ENCODE peak calls at places on chromosomes 7 and 10, in nine cellular contexts. E is colonic mucosa, P is PC-3, B is DMS153, H is GM20000, C is ELR, J is BE2C, T is NCI-H1092 treated with DMSO at 0.1 percent for 48 hours, U is right cardiac atrium. Z is an unnamed sample.

GRCh38 chr7:47634273-47634672 is 52.4 kb upstream of the TNS3 start:
- DNase-seq in C (no peak), E (no peak), J (no peak), T (no peak), B (no peak), H (no peak), U (no peak), P (peak), Z (no peak)

GRCh38 chr7:85001493-85002345 is 185.1 kb downstream of the SEMA3D start:
- DNase-seq in C (no peak), E (no peak), J (no peak), H (no peak), B (no peak), U (no peak), P (no peak), T (no peak), Z (no peak)

GRCh38 chr10:82552273-82552672 is 677.3 kb downstream of the NRG3 start:
- DNase-seq in C (no peak), H (no peak), E (no peak), T (no peak), U (no peak), J (no peak), B (no peak), P (no peak), Z (no peak)

GRCh38 chr7:92606985-92607384 is 16.8 kb upstream of the FAM133B start:
- DNase-seq in B (no peak), P (no peak), H (no peak), U (no peak), E (no peak), J (no peak), C (no peak), T (no peak), Z (no peak)

GRCh38 chr10:3068968-3069737 is 1.8 kb downstream of the PFKP start:
- DNase-seq in B (no peak), E (peak), H (peak), U (no peak), C (peak), T (peak), J (peak), P (no peak), Z (no peak)

GRCh38 chr7:125363873-125364272 is 434.2 kb upstream of the POT1 start:
- DNase-seq in C (no peak), B (no peak), T (no peak), U (no peak), H (no peak), E (no peak), J (no peak), P (no peak), Z (no peak)

GRCh38 chr7:123643495-123644428 is 11.9 kb upstream of the LMOD2 start:
- DNase-seq in H (no peak), T (peak), J (peak), E (no peak), U (no peak), B (peak), C (peak), P (peak), Z (peak)

GRCh38 chr7:158252837-158253669 is 334.6 kb downstream of the PTPRN2 start:
- DNase-seq in P (no peak), T (no peak), U (no peak), B (no peak), E (no peak), J (no peak), C (no peak), H (no peak), Z (no peak)

GRCh38 chr10:13067431-13067830 is 32.5 kb upstream of the OPTN start:
- DNase-seq in P (no peak), B (no peak), J (no peak), U (no peak), C (no peak), E (no peak), H (no peak), T (no peak), Z (no peak)

GRCh38 chr7:42128703-42129102 is 108.3 kb downstream of the GLI3 start:
- DNase-seq in J (no peak), T (no peak), C (peak), P (peak), U (no peak), B (no peak), H (no peak), E (no peak), Z (peak)

GRCh38 chr7:152989889-152990380 is 230.4 kb downstream of the ACTR3B start:
- DNase-seq in J (no peak), U (no peak), C (no peak), B (peak), T (no peak), P (no peak), H (no peak), E (no peak), Z (no peak)

GRCh38 chr7:30166155-30166840 is 31.5 kb downstream of the MTURN start:
- DNase-seq in E (peak), B (peak), P (peak), H (no peak), T (peak), J (no peak), C (no peak), U (no peak), Z (no peak)

GRCh38 chr10:55629792-55630490 is 731.1 kb downstream of the ZWINT start:
- DNase-seq in U (peak), B (no peak), E (peak), T (no peak), H (no peak), J (peak), C (no peak), P (peak), Z (peak)

GRCh38 chr10:91758303-91759146 is 39.7 kb upstream of the TNKS2 start:
- DNase-seq in T (peak), U (no peak), J (no peak), H (peak), E (no peak), B (peak), C (peak), P (peak), Z (peak)

GRCh38 chr7:102024769-102025391 is 207.5 kb downstream of the CUX1 start:
- DNase-seq in H (no peak), T (no peak), E (peak), U (no peak), B (no peak), P (no peak), J (no peak), C (no peak), Z (peak)

GRCh38 chr10:102344067-102344466 is 51.4 kb upstream of the NFKB2 start:
- DNase-seq in E (no peak), B (no peak), P (peak), J (no peak), U (no peak), C (peak), T (no peak), H (no peak), Z (peak)

GRCh38 chr10:133224076-133224475 is 5.9 kb upstream of the UTF1 start:
- DNase-seq in J (no peak), P (no peak), U (no peak), E (no peak), H (no peak), B (no peak), T (no peak), C (no peak), Z (no peak)

Z was measured in renal cortical epithelial cell.